ENCODE peak calls at places on chromosomes 6 and 20, in four cellular contexts. K is hepatocyte, U is sigmoid colon, A is fibroblast of lung. C is an unnamed sample.

GRCh38 chr6:136326038-136326561 is 36.5 kb upstream of the BCLAF1 start:
- DNase-seq in A (peak; percentile 27), U (no peak), K (peak; percentile 38), C (no peak)

GRCh38 chr6:135286962-135287525 is 105.9 kb downstream of the MYB start:
- DNase-seq in K (no peak), A (no peak), U (no peak), C (no peak)

GRCh38 chr20:35277531-35278395 is at the start of gene MMP24OS:
- DNase-seq in U (peak; percentile 96), A (peak; percentile 88), K (peak; percentile 95), C (peak; percentile 95)

GRCh38 chr20:11918280-11918952 is 723 bp downstream of the BTBD3 start:
- DNase-seq in K (no peak), U (no peak), A (no peak), C (no peak)

GRCh38 chr6:10359581-10359980 is 55.3 kb downstream of the TFAP2A start:
- DNase-seq in K (no peak), U (no peak), A (no peak), C (no peak)

GRCh38 chr6:27547157-27548075 is 74.5 kb upstream of the ZNF184 start:
- DNase-seq in U (no peak), K (peak; percentile 61), A (peak; percentile 62), C (no peak)

GRCh38 chr6:38773338-38773737 is 58.2 kb downstream of the DNAH8 start:
- DNase-seq in K (peak; percentile 22), A (no peak), U (no peak), C (peak; percentile 18)

GRCh38 chr6:103983860-103984259 is 875.9 kb downstream of the HACE1 start:
- DNase-seq in A (no peak), K (no peak), U (no peak), C (no peak)

GRCh38 chr6:37125779-37126553 is 44.0 kb upstream of the PIM1 start:
- DNase-seq in U (no peak), K (peak; percentile 49), A (peak; percentile 49), C (no peak)

GRCh38 chr6:26660096-26660425 is 515 bp upstream of the ZNF322 start:
- DNase-seq in K (peak; percentile 29), A (peak; percentile 48), U (no peak), C (no peak)

GRCh38 chr6:2542858-2543218 is 207.9 kb downstream of the MYLK4 start:
- DNase-seq in U (no peak), K (peak; percentile 77), A (peak; percentile 96), C (peak; percentile 65)

GRCh38 chr20:58990651-58991445 is 9.8 kb downstream of the NELFCD start:
- DNase-seq in U (peak; percentile 52), A (no peak), K (no peak), C (no peak)

GRCh38 chr6:157688960-157689599 is 134.0 kb upstream of the SNX9 start:
- DNase-seq in K (peak; percentile 29), A (no peak), U (peak; percentile 42), C (peak; percentile 64)

GRCh38 chr6:26250806-26251075 is 114.3 kb upstream of the BTN3A2 start:
- DNase-seq in A (no peak), K (no peak), U (no peak), C (peak; percentile 71)

GRCh38 chr6:139637766-139638165 is 263.3 kb upstream of the CITED2 start:
- DNase-seq in K (no peak), A (no peak), U (no peak), C (no peak)

DNA sequence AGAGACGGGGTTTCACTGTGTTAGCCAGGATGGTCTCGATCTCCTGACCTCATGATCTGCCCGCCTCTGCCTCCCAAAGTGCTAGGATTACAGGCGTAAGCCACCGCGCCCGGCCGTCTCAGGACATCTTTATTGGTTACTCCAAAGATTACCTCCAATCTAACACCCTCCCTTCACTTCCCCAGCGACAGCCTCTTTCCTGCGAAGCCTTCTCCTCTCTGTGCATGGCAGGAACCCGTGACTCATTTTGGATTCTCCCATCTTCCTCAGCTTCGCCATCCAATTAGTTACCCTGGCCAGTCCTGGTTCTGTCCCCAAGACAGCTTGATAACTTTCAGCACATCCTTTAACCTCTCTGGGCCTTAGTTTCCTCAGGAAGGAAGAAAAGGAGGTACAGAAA is 51.3 kb upstream of the TOX2 start:
- DNase-seq in U (no peak), K (no peak), A (no peak), C (no peak)
- H3K36me3 ChIP-seq in U (no peaks in the 10 kb centered on the region), K (no peaks in the 10 kb centered on the region), A (no peaks in the 10 kb centered on the region), C (no peaks in the 10 kb centered on the region)

DNA sequence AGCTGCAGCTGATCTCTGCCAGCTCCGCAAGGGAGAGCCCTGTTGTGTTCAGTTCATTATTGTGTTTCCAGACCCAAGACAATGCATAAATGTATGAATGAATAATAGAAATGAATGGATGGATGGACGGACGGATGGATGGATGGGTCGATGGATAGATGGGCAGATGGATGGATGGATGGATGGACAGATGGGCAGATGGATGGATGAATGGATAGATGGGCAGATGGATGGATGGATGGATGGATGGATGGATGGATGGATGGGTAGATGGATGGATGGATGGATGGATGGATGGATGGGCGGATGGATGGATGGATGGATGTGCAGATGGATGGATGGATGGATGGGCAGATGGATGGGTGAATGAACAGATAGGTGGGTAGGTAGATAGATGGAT is 16.7 kb upstream of the LSM14B start:
- DNase-seq in A (no peak), K (no peak), U (no peak), C (no peak)
- H3K9me3 ChIP-seq in A (no peaks in the 10 kb centered on the region), K (peaks cover 4% of the 10 kb centered on the region), U (peaks cover 17% of the 10 kb centered on the region), C (peaks cover 4% of the 10 kb centered on the region)

GRCh38 chr20:50320005-50320909 is 129.6 kb downstream of the CEBPB start:
- DNase-seq in U (peak; percentile 63), A (peak; percentile 8), K (no peak), C (no peak)

GRCh38 chr20:50321797-50322480 is 131.3 kb downstream of the CEBPB start:
- DNase-seq in A (peak; percentile 78), K (no peak), U (peak; percentile 69), C (no peak)

GRCh38 chr20:50322703-50323131 is 132.1 kb downstream of the CEBPB start:
- DNase-seq in U (peak; percentile 53), K (no peak), A (no peak), C (no peak)

GRCh38 chr20:50323209-50323608 is 132.6 kb downstream of the CEBPB start:
- DNase-seq in U (peak; percentile 52), K (no peak), A (peak; percentile 60), C (no peak)

DNA sequence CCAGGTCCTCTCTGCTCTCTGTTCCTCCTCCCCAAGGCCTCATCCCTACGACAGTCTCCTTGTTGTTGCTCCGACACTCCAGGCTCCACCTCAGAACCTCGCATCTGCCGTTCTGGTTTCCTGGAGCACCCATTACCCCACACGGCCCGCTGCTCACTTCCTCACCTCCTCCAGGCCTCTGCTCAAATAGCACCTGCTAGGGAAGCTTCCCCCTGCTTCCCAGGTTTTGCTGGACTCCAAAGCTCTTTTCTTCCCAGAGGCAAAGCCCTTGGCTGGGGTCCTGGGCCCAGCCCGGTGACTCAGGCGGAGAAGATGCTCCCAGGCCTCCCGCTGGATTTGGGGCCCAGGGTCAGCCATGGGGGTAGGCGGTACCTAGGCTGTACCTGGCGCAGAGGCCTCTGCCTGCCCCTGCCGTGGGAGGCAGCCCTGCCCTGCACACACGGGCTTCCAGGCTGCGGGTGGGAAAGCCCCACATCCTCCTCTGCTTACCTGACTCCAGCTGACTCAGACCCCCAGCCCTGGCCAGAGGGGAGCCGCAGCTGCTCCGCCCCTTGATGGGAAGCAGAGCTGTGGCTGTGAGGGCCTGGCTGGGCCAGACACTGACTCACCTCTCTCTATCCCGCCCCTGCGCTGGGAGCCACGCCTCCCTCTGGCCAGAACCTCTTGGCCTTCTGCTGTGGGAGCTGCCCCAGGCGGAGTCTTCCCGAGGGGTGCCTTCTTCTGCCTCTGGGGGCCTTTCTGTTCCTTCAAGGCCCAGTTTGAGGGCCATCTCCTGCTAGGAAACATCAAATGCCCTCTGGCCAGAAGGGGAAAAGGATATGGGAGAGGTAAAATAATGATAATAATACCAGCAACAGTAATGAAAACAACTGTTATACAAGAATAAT is 130.5 kb downstream of the CEBPB start:
- DNase-seq in A (peak; percentile 98), K (peak; percentile 96), U (peak; percentile 98), C (peak; percentile 73)
- H3K27me3 ChIP-seq in A (no peaks in the 10 kb centered on the region), K (no peaks in the 10 kb centered on the region), U (no peaks in the 10 kb centered on the region), C (no peaks in the 10 kb centered on the region)

GRCh38 chr20:5039889-5040288 is 38.6 kb upstream of the SLC23A2 start:
- DNase-seq in K (no peak), U (no peak), A (no peak), C (no peak)

GRCh38 chr20:5040345-5040744 is 39.0 kb upstream of the SLC23A2 start:
- DNase-seq in A (no peak), U (no peak), K (no peak), C (no peak)

GRCh38 chr20:5041433-5041832 is 40.1 kb upstream of the SLC23A2 start:
- DNase-seq in K (peak; percentile 13), U (no peak), A (peak; percentile 12), C (no peak)

GRCh38 chr20:5039255-5039657 is 37.9 kb upstream of the SLC23A2 start:
- DNase-seq in A (no peak), U (no peak), K (no peak), C (peak; percentile 14)

DNA sequence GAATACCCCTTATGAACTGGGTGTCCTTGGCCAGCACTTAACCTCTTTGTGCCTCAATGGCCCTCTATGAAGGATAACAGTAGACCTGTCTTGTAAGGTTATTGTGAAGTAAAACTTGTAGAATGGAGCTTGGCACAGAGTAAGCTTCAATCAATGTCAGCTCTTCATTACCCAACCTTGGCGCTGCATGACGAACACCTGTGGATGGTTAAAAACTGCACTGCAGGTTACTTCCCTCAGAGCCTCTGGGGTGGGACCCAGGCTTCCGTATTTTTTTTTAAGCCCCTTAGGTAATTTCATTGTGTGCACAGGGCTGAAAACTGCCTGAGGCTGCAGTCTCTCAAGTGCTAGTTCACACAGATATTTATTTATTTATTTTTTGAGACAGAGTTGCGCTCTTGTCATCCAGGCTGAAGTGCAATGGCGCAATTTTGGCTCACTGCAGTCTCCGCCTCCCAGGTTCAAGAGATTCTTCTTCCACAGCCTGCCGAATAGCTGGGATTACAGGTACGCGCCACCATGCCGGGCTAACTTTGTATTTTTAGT is 42.8 kb upstream of the SLC23A2 start:
- DNase-seq in K (no peak), A (no peak), U (no peak), C (no peak)
- H3K36me3 ChIP-seq in K (no peaks in the 10 kb centered on the region), A (no peaks in the 10 kb centered on the region), U (no peaks in the 10 kb centered on the region), C (no peaks in the 10 kb centered on the region)

C was measured in small intestine.